ENCODE peak calls at places on chromosome 5, in six cellular contexts. Z, D, X, N, F and R are unnamed samples.

GRCh38 chr5:115573133-115573532 is 28.6 kb upstream of the FEM1C start:
- DNase-seq in Z (no peak), D (no peak), X (no peak), N (peak), F (peak), R (no peak)

GRCh38 chr5:52798952-52799351 is 11.2 kb downstream of the ITGA1 start:
- DNase-seq in Z (no peak), D (no peak), X (no peak), N (no peak), F (no peak), R (no peak)

GRCh38 chr5:156420665-156421064 is 93.7 kb downstream of the SGCD start:
- DNase-seq in Z (no peak), D (no peak), X (no peak), N (no peak), F (no peak), R (no peak)

GRCh38 chr5:135473956-135474670 is 22.0 kb upstream of the TIFAB start:
- DNase-seq in Z (peak), D (no peak), X (no peak), N (no peak), F (no peak), R (no peak)

GRCh38 chr5:133423618-133424282 is 188.6 kb downstream of the FSTL4 start:
- DNase-seq in Z (no peak), D (no peak), X (peak), N (peak), F (peak), R (no peak)

GRCh38 chr5:79613571-79613970 is 1.3 kb downstream of the TENT2 start:
- DNase-seq in Z (no peak), D (no peak), X (no peak), N (no peak), F (no peak), R (no peak)

GRCh38 chr5:134288610-134289009 is 62.7 kb upstream of the PPP2CA start:
- DNase-seq in Z (no peak), D (no peak), X (no peak), N (no peak), F (no peak), R (no peak)

GRCh38 chr5:157761690-157762611 is 18.4 kb downstream of the LSM11 start:
- DNase-seq in Z (no peak), D (no peak), X (no peak), N (peak), F (peak), R (no peak)

GRCh38 chr5:140338918-140339317 is 7.5 kb downstream of the HBEGF start:
- DNase-seq in Z (no peak), D (no peak), X (no peak), N (no peak), F (no peak), R (no peak)

GRCh38 chr5:170357853-170358497 is 31.2 kb downstream of the KCNMB1 start:
- DNase-seq in Z (peak), D (peak), X (peak), N (no peak), F (no peak), R (no peak)

GRCh38 chr5:132138260-132138659 is 64.7 kb downstream of the CSF2 start:
- DNase-seq in Z (no peak), D (no peak), X (no peak), N (peak), F (no peak), R (no peak)

GRCh38 chr5:1735320-1735970 is 64.2 kb downstream of the MRPL36 start:
- DNase-seq in Z (no peak), D (no peak), X (no peak), N (no peak), F (no peak), R (peak)

GRCh38 chr5:155651-156410 is 35.5 kb upstream of the LRRC14B start:
- DNase-seq in Z (peak), D (no peak), X (no peak), N (no peak), F (no peak), R (peak)

GRCh38 chr5:132915681-132916080 is 42.2 kb downstream of the LEAP2 start:
- DNase-seq in Z (no peak), D (no peak), X (no peak), N (peak), F (peak), R (no peak)

GRCh38 chr5:8997542-8998070 is 548.3 kb downstream of the SEMA5A start:
- DNase-seq in Z (no peak), D (no peak), X (no peak), N (no peak), F (no peak), R (no peak)

GRCh38 chr5:8993031-8993430 is 552.8 kb downstream of the SEMA5A start:
- DNase-seq in Z (no peak), D (no peak), X (no peak), N (peak), F (no peak), R (no peak)
- TF ChIP-seq CTCF in Z (no peak), D (no peak), X (no peak), N (peak), F (peak), R (no peak)

GRCh38 chr5:38600334-38601045 is 44.0 kb upstream of the LIFR start:
- DNase-seq in Z (no peak), D (no peak), X (no peak), N (peak), F (no peak), R (no peak)

GRCh38 chr5:38596997-38597396 is 40.6 kb upstream of the LIFR start:
- DNase-seq in Z (no peak), D (no peak), X (no peak), N (no peak), F (no peak), R (no peak)

GRCh38 chr5:38601133-38601842 is 44.8 kb upstream of the LIFR start:
- DNase-seq in Z (no peak), D (no peak), X (peak), N (peak), F (no peak), R (no peak)

GRCh38 chr5:38598296-38598993 is 42.0 kb upstream of the LIFR start:
- DNase-seq in Z (no peak), D (no peak), X (no peak), N (no peak), F (no peak), R (no peak)

DNA sequence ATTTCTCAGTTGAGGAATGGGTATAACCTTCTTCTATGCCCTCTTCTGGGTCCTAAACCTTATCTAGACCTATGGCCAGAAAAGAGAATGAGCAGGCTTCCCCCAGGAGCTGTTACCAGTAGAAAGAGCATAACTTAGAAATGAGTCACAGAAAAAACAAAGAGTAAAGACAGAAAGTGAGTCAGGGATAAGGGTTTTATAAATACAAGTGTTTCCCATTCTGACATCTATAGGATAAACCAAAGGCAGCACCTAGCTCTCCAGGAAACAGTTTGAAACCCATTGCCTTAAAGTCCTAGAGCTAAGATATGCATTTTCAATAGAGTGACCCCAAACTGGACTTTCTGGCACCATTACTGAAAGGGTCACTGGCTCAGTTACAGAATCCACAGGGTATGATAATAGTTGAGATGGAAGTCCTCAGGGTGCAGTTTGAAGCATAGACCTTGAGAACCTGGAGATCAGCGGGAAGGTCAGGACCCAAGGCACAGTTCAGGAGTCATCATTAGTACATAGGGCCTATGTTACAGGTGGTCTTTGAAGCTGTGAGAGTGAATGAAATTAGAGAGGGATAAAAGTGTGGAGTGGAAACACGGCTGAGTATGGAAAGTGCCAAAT is 42.7 kb upstream of the LIFR start:
- DNase-seq in Z (no peak), D (no peak), X (no peak), N (peak), F (peak), R (no peak)
- H3K27ac ChIP-seq in Z (no peak), D (no peak), X (peak), N (peak), F (no peak), R (no peak)

GRCh38 chr5:113099822-113100221 is 123.2 kb downstream of the DCP2 start:
- DNase-seq in Z (no peak), D (no peak), X (no peak), N (no peak), F (no peak), R (no peak)
- H3K4me3 ChIP-seq in Z (no peak), D (no peak), X (no peak), N (no peak), F (no peak), R (no peak)

GRCh38 chr5:113378081-113378480 is 56.7 kb downstream of the TSSK1B start:
- DNase-seq in Z (no peak), D (no peak), X (no peak), N (peak), F (no peak), R (no peak)
- TF ChIP-seq CTCF in Z (no peak), D (no peak), X (no peak), N (no peak), F (no peak), R (no peak)

GRCh38 chr5:137344723-137345322 is 154.3 kb downstream of the SPOCK1 start:
- DNase-seq in Z (peak), D (no peak), X (no peak), N (peak), F (peak), R (no peak)
- H3K27ac ChIP-seq in Z (no peak), D (no peak), X (no peak), N (no peak), F (no peak), R (no peak)

GRCh38 chr5:35284364-35284763 is 54.1 kb upstream of the PRLR start:
- DNase-seq in Z (no peak), D (no peak), X (no peak), N (no peak), F (no peak), R (no peak)
- H3K4me3 ChIP-seq in Z (no peak), D (no peak), X (no peak), N (no peak), F (no peak), R (no peak)

DNA sequence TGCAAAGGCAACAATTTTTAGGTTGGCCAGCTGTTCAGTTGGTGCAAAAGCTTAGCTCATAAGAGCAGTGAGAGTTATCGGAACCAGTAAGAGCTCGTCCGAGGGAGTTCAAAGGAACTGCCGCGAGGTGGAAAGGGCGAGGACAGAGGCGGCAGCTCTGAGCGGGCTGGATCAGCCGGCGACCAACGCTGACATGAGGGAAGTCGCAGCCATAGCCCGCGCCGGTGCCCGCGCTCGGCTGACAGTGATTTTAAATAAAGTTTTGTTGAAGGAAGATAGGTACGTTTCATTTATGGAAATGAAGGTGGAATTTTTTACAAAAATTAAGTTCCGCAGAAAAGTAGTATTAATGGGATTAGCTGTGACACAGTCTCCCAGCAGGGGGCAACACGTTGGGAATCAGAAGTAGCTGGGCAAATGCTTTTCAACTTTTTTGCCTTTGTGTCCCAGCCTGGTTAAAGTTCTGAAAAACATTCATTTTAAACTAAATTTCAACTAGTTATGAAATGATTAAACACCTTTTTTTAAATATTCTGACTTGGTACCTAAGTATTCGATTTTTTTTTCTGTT is 43.2 kb downstream of the FBXO4 start:
- DNase-seq in Z (no peak), D (no peak), X (no peak), N (no peak), F (no peak), R (no peak)
- TF ChIP-seq CTCF in Z (no peak), D (no peak), X (no peak), N (no peak), F (peak), R (no peak)